ENCODE peak calls at places on chromosomes 12 and 14, in nine cellular contexts. One of them, this sample, is unnamed. For H3K4me1, the result is how much of the 10 kb centered on the place peaks cover.

GRCh38 chr12:78198896-78199295 is 368.2 kb downstream of the NAV3 start:
- DNase-seq in K562: no peak
- DNase-seq in lower lobe of right lung: no peak
- DNase-seq in OCI-LY7: no peak
- DNase-seq in lung: no peak
- DNase-seq in RWPE2: no peak
- DNase-seq in body of pancreas: no peak
- DNase-seq in effector memory CD4-positive, alpha-beta T cell: no peak
- DNase-seq in aorta: no peak
- DNase-seq in this sample: no peak

GRCh38 chr12:14776236-14776959 is 26.9 kb downstream of the WBP11 start:
- DNase-seq in K562: no peak
- DNase-seq in lower lobe of right lung: no peak
- DNase-seq in OCI-LY7: peak
- DNase-seq in lung: no peak
- DNase-seq in RWPE2: no peak
- DNase-seq in body of pancreas: no peak
- DNase-seq in effector memory CD4-positive, alpha-beta T cell: no peak
- DNase-seq in aorta: no peak
- DNase-seq in this sample: no peak

GRCh38 chr14:92747701-92748258 is 647 bp downstream of the LGMN start:
- DNase-seq in K562: no peak
- DNase-seq in lower lobe of right lung: no peak
- DNase-seq in OCI-LY7: peak
- DNase-seq in lung: no peak
- DNase-seq in RWPE2: no peak
- DNase-seq in body of pancreas: no peak
- DNase-seq in effector memory CD4-positive, alpha-beta T cell: no peak
- DNase-seq in aorta: no peak
- DNase-seq in this sample: peak

GRCh38 chr12:52655720-52656124 is 3.7 kb upstream of the KRT2 start:
- DNase-seq in K562: no peak
- DNase-seq in lower lobe of right lung: peak
- DNase-seq in OCI-LY7: no peak
- DNase-seq in lung: peak
- DNase-seq in RWPE2: no peak
- DNase-seq in body of pancreas: peak
- DNase-seq in effector memory CD4-positive, alpha-beta T cell: no peak
- DNase-seq in aorta: no peak
- DNase-seq in this sample: no peak

GRCh38 chr14:89870335-89870734 is 84.2 kb downstream of the EFCAB11 start:
- DNase-seq in K562: no peak
- DNase-seq in lower lobe of right lung: no peak
- DNase-seq in OCI-LY7: no peak
- DNase-seq in lung: no peak
- DNase-seq in RWPE2: no peak
- DNase-seq in body of pancreas: no peak
- DNase-seq in effector memory CD4-positive, alpha-beta T cell: no peak
- DNase-seq in aorta: no peak
- DNase-seq in this sample: no peak

GRCh38 chr12:67006612-67007011 is 262.5 kb upstream of the CAND1 start:
- DNase-seq in K562: no peak
- DNase-seq in lower lobe of right lung: no peak
- DNase-seq in OCI-LY7: no peak
- DNase-seq in lung: no peak
- DNase-seq in RWPE2: no peak
- DNase-seq in body of pancreas: no peak
- DNase-seq in effector memory CD4-positive, alpha-beta T cell: no peak
- DNase-seq in aorta: no peak
- DNase-seq in this sample: no peak

GRCh38 chr12:115528466-115528865 is 749.0 kb downstream of the MED13L start:
- DNase-seq in K562: no peak
- DNase-seq in lower lobe of right lung: no peak
- DNase-seq in OCI-LY7: no peak
- DNase-seq in lung: no peak
- DNase-seq in RWPE2: no peak
- DNase-seq in body of pancreas: no peak
- DNase-seq in effector memory CD4-positive, alpha-beta T cell: no peak
- DNase-seq in aorta: no peak
- DNase-seq in this sample: no peak

GRCh38 chr12:80778005-80778541 is 61.4 kb downstream of the MYF5 start:
- DNase-seq in K562: no peak
- DNase-seq in lower lobe of right lung: no peak
- DNase-seq in OCI-LY7: no peak
- DNase-seq in lung: peak
- DNase-seq in RWPE2: peak
- DNase-seq in body of pancreas: peak
- DNase-seq in effector memory CD4-positive, alpha-beta T cell: no peak
- DNase-seq in aorta: no peak
- DNase-seq in this sample: peak

GRCh38 chr12:27331299-27331926 is 1.2 kb upstream of the BMAL2 start:
- DNase-seq in K562: peak
- DNase-seq in lower lobe of right lung: no peak
- DNase-seq in OCI-LY7: no peak
- DNase-seq in lung: no peak
- DNase-seq in RWPE2: no peak
- DNase-seq in body of pancreas: no peak
- DNase-seq in effector memory CD4-positive, alpha-beta T cell: no peak
- DNase-seq in aorta: no peak
- DNase-seq in this sample: peak

GRCh38 chr14:103732868-103733626 is 17.4 kb downstream of the ZFYVE21 start:
- DNase-seq in K562: no peak
- DNase-seq in lower lobe of right lung: no peak
- DNase-seq in OCI-LY7: no peak
- DNase-seq in lung: no peak
- DNase-seq in RWPE2: no peak
- DNase-seq in body of pancreas: no peak
- DNase-seq in effector memory CD4-positive, alpha-beta T cell: no peak
- DNase-seq in aorta: peak
- DNase-seq in this sample: no peak

GRCh38 chr14:68948686-68949085 is 30.4 kb downstream of the ACTN1 start:
- DNase-seq in K562: no peak
- DNase-seq in lower lobe of right lung: no peak
- DNase-seq in OCI-LY7: no peak
- DNase-seq in lung: no peak
- DNase-seq in RWPE2: no peak
- DNase-seq in body of pancreas: no peak
- DNase-seq in effector memory CD4-positive, alpha-beta T cell: no peak
- DNase-seq in aorta: peak
- DNase-seq in this sample: no peak

GRCh38 chr12:106226884-106227640 is 20.8 kb downstream of the CKAP4 start:
- DNase-seq in K562: peak
- DNase-seq in lower lobe of right lung: no peak
- DNase-seq in OCI-LY7: peak
- DNase-seq in lung: no peak
- DNase-seq in RWPE2: no peak
- DNase-seq in body of pancreas: no peak
- DNase-seq in effector memory CD4-positive, alpha-beta T cell: no peak
- DNase-seq in aorta: no peak
- DNase-seq in this sample: peak

GRCh38 chr12:102959391-102959790 is 1.9 kb downstream of the ASCL1 start:
- DNase-seq in K562: no peak
- DNase-seq in lower lobe of right lung: no peak
- DNase-seq in OCI-LY7: no peak
- DNase-seq in lung: no peak
- DNase-seq in RWPE2: no peak
- DNase-seq in body of pancreas: no peak
- DNase-seq in effector memory CD4-positive, alpha-beta T cell: no peak
- DNase-seq in aorta: no peak
- DNase-seq in this sample: no peak

GRCh38 chr14:97196336-97196735 is 399.2 kb downstream of the VRK1 start:
- DNase-seq in K562: no peak
- DNase-seq in lower lobe of right lung: no peak
- DNase-seq in OCI-LY7: no peak
- DNase-seq in lung: no peak
- DNase-seq in RWPE2: no peak
- DNase-seq in body of pancreas: no peak
- DNase-seq in effector memory CD4-positive, alpha-beta T cell: no peak
- DNase-seq in aorta: no peak
- DNase-seq in this sample: no peak

GRCh38 chr14:21498540-21499526 is 12.3 kb downstream of the METTL3 start:
- DNase-seq in K562: peak
- DNase-seq in lower lobe of right lung: no peak
- DNase-seq in OCI-LY7: peak
- DNase-seq in lung: no peak
- DNase-seq in RWPE2: no peak
- DNase-seq in body of pancreas: no peak
- DNase-seq in effector memory CD4-positive, alpha-beta T cell: no peak
- DNase-seq in aorta: no peak
- DNase-seq in this sample: peak

GRCh38 chr12:121128908-121129704 is 3.6 kb upstream of the P2RX7 start:
- DNase-seq in K562: peak
- DNase-seq in lower lobe of right lung: peak
- DNase-seq in OCI-LY7: peak
- DNase-seq in lung: peak
- DNase-seq in RWPE2: no peak
- DNase-seq in body of pancreas: peak
- DNase-seq in effector memory CD4-positive, alpha-beta T cell: peak
- DNase-seq in aorta: peak
- DNase-seq in this sample: peak

GRCh38 chr14:21891921-21892320 is 218.3 kb upstream of the OR4E1 start:
- DNase-seq in K562: no peak
- DNase-seq in lower lobe of right lung: no peak
- DNase-seq in OCI-LY7: no peak
- DNase-seq in lung: no peak
- DNase-seq in RWPE2: no peak
- DNase-seq in body of pancreas: no peak
- DNase-seq in effector memory CD4-positive, alpha-beta T cell: no peak
- DNase-seq in aorta: no peak
- DNase-seq in this sample: no peak

GRCh38 chr12:90163975-90164374 is 455.3 kb upstream of the ATP2B1 start:
- DNase-seq in K562: no peak
- DNase-seq in lower lobe of right lung: no peak
- DNase-seq in OCI-LY7: peak
- DNase-seq in lung: no peak
- DNase-seq in RWPE2: no peak
- DNase-seq in body of pancreas: no peak
- DNase-seq in effector memory CD4-positive, alpha-beta T cell: no peak
- DNase-seq in aorta: no peak
- DNase-seq in this sample: no peak

GRCh38 chr12:116157845-116158267 is 119.6 kb downstream of the MED13L start:
- DNase-seq in K562: no peak
- DNase-seq in lower lobe of right lung: no peak
- DNase-seq in OCI-LY7: no peak
- DNase-seq in lung: no peak
- DNase-seq in RWPE2: no peak
- DNase-seq in body of pancreas: no peak
- DNase-seq in effector memory CD4-positive, alpha-beta T cell: no peak
- DNase-seq in aorta: no peak
- DNase-seq in this sample: peak

GRCh38 chr14:90302529-90303303 is 29.0 kb downstream of the NRDE2 start:
- DNase-seq in K562: no peak
- DNase-seq in lower lobe of right lung: no peak
- DNase-seq in OCI-LY7: no peak
- DNase-seq in lung: no peak
- DNase-seq in RWPE2: no peak
- DNase-seq in body of pancreas: no peak
- DNase-seq in effector memory CD4-positive, alpha-beta T cell: no peak
- DNase-seq in aorta: no peak
- DNase-seq in this sample: no peak

GRCh38 chr12:40034156-40034555 is 71.7 kb downstream of the SLC2A13 start:
- DNase-seq in K562: no peak
- DNase-seq in lower lobe of right lung: no peak
- DNase-seq in OCI-LY7: no peak
- DNase-seq in lung: no peak
- DNase-seq in RWPE2: no peak
- DNase-seq in body of pancreas: no peak
- DNase-seq in effector memory CD4-positive, alpha-beta T cell: no peak
- DNase-seq in aorta: no peak
- DNase-seq in this sample: no peak
- H3K4me1 ChIP-seq in K562: under half
- H3K4me1 ChIP-seq in lower lobe of right lung: under half
- H3K4me1 ChIP-seq in OCI-LY7: under half
- H3K4me1 ChIP-seq in lung: under half
- H3K4me1 ChIP-seq in RWPE2: under half
- H3K4me1 ChIP-seq in body of pancreas: under half
- H3K4me1 ChIP-seq in effector memory CD4-positive, alpha-beta T cell: under half
- H3K4me1 ChIP-seq in aorta: under half
- H3K4me1 ChIP-seq in this sample: under half

GRCh38 chr12:778615-779014 is 26.2 kb downstream of the WNK1 start:
- DNase-seq in K562: no peak
- DNase-seq in lower lobe of right lung: no peak
- DNase-seq in OCI-LY7: no peak
- DNase-seq in lung: no peak
- DNase-seq in RWPE2: no peak
- DNase-seq in body of pancreas: no peak
- DNase-seq in effector memory CD4-positive, alpha-beta T cell: no peak
- DNase-seq in aorta: no peak
- DNase-seq in this sample: no peak
- H3K4me1 ChIP-seq in K562: under half
- H3K4me1 ChIP-seq in lower lobe of right lung: half or more
- H3K4me1 ChIP-seq in OCI-LY7: under half
- H3K4me1 ChIP-seq in lung: under half
- H3K4me1 ChIP-seq in RWPE2: under half
- H3K4me1 ChIP-seq in body of pancreas: under half
- H3K4me1 ChIP-seq in effector memory CD4-positive, alpha-beta T cell: under half
- H3K4me1 ChIP-seq in aorta: under half
- H3K4me1 ChIP-seq in this sample: under half

GRCh38 chr14:95149441-95149840 is 7.9 kb downstream of the DICER1 start:
- DNase-seq in K562: no peak
- DNase-seq in lower lobe of right lung: no peak
- DNase-seq in OCI-LY7: no peak
- DNase-seq in lung: no peak
- DNase-seq in RWPE2: no peak
- DNase-seq in body of pancreas: no peak
- DNase-seq in effector memory CD4-positive, alpha-beta T cell: no peak
- DNase-seq in aorta: no peak
- DNase-seq in this sample: no peak
- H3K4me1 ChIP-seq in K562: under half
- H3K4me1 ChIP-seq in lower lobe of right lung: half or more
- H3K4me1 ChIP-seq in OCI-LY7: under half
- H3K4me1 ChIP-seq in lung: under half
- H3K4me1 ChIP-seq in RWPE2: under half
- H3K4me1 ChIP-seq in body of pancreas: half or more
- H3K4me1 ChIP-seq in effector memory CD4-positive, alpha-beta T cell: under half
- H3K4me1 ChIP-seq in aorta: under half
- H3K4me1 ChIP-seq in this sample: under half

DNA sequence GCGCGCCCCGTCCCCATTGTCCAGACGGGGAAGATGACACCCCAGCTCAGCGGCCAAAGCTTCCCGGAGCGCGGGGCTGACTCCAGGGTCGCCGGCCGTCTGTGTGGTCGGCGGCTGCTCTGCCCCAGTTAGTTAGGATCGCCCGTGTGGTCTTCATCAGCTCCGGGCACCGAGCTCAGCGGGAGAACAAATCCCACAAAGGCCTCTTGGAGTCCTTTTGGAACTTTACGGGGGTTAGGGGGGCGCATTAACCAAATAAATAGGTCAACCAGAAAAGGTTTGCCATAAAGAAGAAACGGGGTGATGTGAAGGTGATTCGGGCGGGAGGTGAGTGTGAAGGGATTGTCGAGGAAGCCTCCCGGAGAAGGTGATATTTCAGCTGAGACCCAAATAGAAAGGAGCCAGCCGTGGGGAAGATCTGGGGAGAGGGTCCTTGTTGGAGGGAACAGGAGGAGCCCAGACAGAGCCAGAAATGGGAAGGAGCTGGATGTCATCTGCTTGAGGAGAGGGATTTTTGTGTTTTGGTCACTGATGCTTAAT is 697 bp downstream of the ATP6V0A2 start:
- DNase-seq in K562: no peak
- DNase-seq in lower lobe of right lung: no peak
- DNase-seq in OCI-LY7: no peak
- DNase-seq in lung: no peak
- DNase-seq in RWPE2: no peak
- DNase-seq in body of pancreas: no peak
- DNase-seq in effector memory CD4-positive, alpha-beta T cell: no peak
- DNase-seq in aorta: no peak
- DNase-seq in this sample: peak
- H3K4me1 ChIP-seq in K562: under half
- H3K4me1 ChIP-seq in lower lobe of right lung: under half
- H3K4me1 ChIP-seq in OCI-LY7: under half
- H3K4me1 ChIP-seq in lung: under half
- H3K4me1 ChIP-seq in RWPE2: under half
- H3K4me1 ChIP-seq in body of pancreas: under half
- H3K4me1 ChIP-seq in effector memory CD4-positive, alpha-beta T cell: under half
- H3K4me1 ChIP-seq in aorta: under half
- H3K4me1 ChIP-seq in this sample: under half

This sample was measured in cardiac muscle cell.